ENCODE peak calls at places on chromosomes 4 and X, in five cellular contexts. S, L, R, K and Y are unnamed samples.

GRCh38 chrX:138018145-138018799 is 452.3 kb downstream of the ZIC3 start:
- DNase-seq in S (no peak), L (no peak), R (no peak), K (no peak), Y (no peak)

GRCh38 chrX:97026406-97026805 is 142.7 kb downstream of the RPA4 start:
- DNase-seq in R (no peak), S (no peak), K (no peak), L (no peak), Y (no peak)

GRCh38 chr4:165312506-165312905 is 15.0 kb upstream of the MSMO1 start:
- DNase-seq in S (no peak), K (no peak), L (no peak), R (no peak), Y (no peak)

GRCh38 chrX:23332101-23332887 is 2.4 kb upstream of the PTCHD1 start:
- DNase-seq in L (peak; percentile 58), S (no peak), R (no peak), K (peak; percentile 69), Y (no peak)

GRCh38 chrX:147376601-147377387 is 534.9 kb upstream of the FMR1 start:
- DNase-seq in L (peak; percentile 58), S (no peak), R (no peak), K (no peak), Y (no peak)

GRCh38 chr4:158588285-158588684 is 66.6 kb downstream of the RXFP1 start:
- DNase-seq in K (no peak), R (no peak), L (no peak), S (no peak), Y (no peak)

GRCh38 chr4:82489987-82490386 is 59.6 kb downstream of the ENOPH1 start:
- DNase-seq in R (no peak), S (no peak), L (no peak), K (no peak), Y (no peak)

GRCh38 chr4:70544279-70544870 is 26.0 kb downstream of the AMTN start:
- DNase-seq in K (no peak), R (peak; percentile 19), S (no peak), L (no peak), Y (no peak)

GRCh38 chr4:87732033-87732770 is 67.2 kb upstream of the IBSP start:
- DNase-seq in L (no peak), S (no peak), R (no peak), K (no peak), Y (no peak)

GRCh38 chrX:47501226-47502071 is 18.4 kb upstream of the ZNF41 start:
- DNase-seq in R (no peak), K (no peak), S (no peak), L (no peak), Y (no peak)

GRCh38 chr4:60173718-60174117 is 1026.4 kb upstream of the ADGRL3 start:
- DNase-seq in L (no peak), S (no peak), K (no peak), R (no peak), Y (no peak)

GRCh38 chrX:68835104-68835442 is 6.3 kb downstream of the EFNB1 start:
- DNase-seq in K (no peak), L (no peak), S (no peak), R (no peak), Y (no peak)

GRCh38 chr4:3635090-3635820 is 103.0 kb upstream of the LRPAP1 start:
- DNase-seq in R (no peak), S (no peak), L (no peak), K (no peak), Y (no peak)

GRCh38 chr4:67152976-67153375 is 392.3 kb downstream of the CENPC start:
- DNase-seq in L (no peak), S (no peak), K (no peak), R (no peak), Y (no peak)